ENCODE peak calls at places on chromosomes 2 and 18, in seven cellular contexts. J is tibial nerve, D is fibroblast of lung, Y is HCT116, F is pancreas, V is cardiac muscle cell, C is body of pancreas. U is an unnamed sample.

GRCh38 chr18:57737661-57738060 is 65.5 kb downstream of the ATP8B1 start:
- DNase-seq in J (peak), D (peak), Y (no peak), F (peak), V (peak), C (peak), U (peak)

GRCh38 chr2:62505649-62506420 is at the start of gene TMEM17:
- DNase-seq in J (peak), D (peak), Y (peak), F (peak), V (peak), C (peak), U (peak)

GRCh38 chr2:237257471-237257951 is 156.5 kb downstream of the COL6A3 start:
- DNase-seq in J (no peak), D (peak), Y (no peak), F (no peak), V (peak), C (no peak), U (no peak)

GRCh38 chr2:99977947-99978346 is 164.4 kb downstream of the AFF3 start:
- DNase-seq in J (no peak), D (no peak), Y (no peak), F (no peak), V (no peak), C (no peak), U (peak)

GRCh38 chr2:62302763-62303435 is 107.0 kb downstream of the B3GNT2 start:
- DNase-seq in J (no peak), D (no peak), Y (no peak), F (no peak), V (no peak), C (no peak), U (no peak)

GRCh38 chr18:37235583-37235982 is 330.0 kb downstream of the CELF4 start:
- DNase-seq in J (no peak), D (no peak), Y (no peak), F (no peak), V (no peak), C (no peak), U (no peak)

GRCh38 chr2:134145519-134145918 is 108.4 kb upstream of the MGAT5 start:
- DNase-seq in J (no peak), D (no peak), Y (no peak), F (no peak), V (no peak), C (no peak), U (no peak)

GRCh38 chr2:112151701-112152440 is 13.7 kb downstream of the FBLN7 start:
- DNase-seq in J (no peak), D (no peak), Y (no peak), F (no peak), V (no peak), C (no peak), U (no peak)

GRCh38 chr2:233414777-233415570 is 60.7 kb downstream of the DGKD start:
- DNase-seq in J (no peak), D (peak), Y (peak), F (no peak), V (no peak), C (peak), U (peak)

GRCh38 chr18:51069885-51070284 is 39.9 kb downstream of the SMAD4 start:
- DNase-seq in J (no peak), D (peak), Y (no peak), F (no peak), V (no peak), C (no peak), U (no peak)

GRCh38 chr2:86632672-86633071 is 9.0 kb upstream of the RNF103 start:
- DNase-seq in J (no peak), D (no peak), Y (no peak), F (no peak), V (no peak), C (peak), U (no peak)

GRCh38 chr2:6806605-6807004 is 59.1 kb downstream of the CMPK2 start:
- DNase-seq in J (no peak), D (no peak), Y (no peak), F (no peak), V (no peak), C (no peak), U (no peak)

GRCh38 chr18:64116806-64117205 is 32.1 kb downstream of the LINC00305 start:
- DNase-seq in J (no peak), D (no peak), Y (no peak), F (no peak), V (no peak), C (no peak), U (no peak)

GRCh38 chr2:1653137-1653789 is 91.1 kb downstream of the PXDN start:
- DNase-seq in J (no peak), D (peak), Y (no peak), F (no peak), V (peak), C (peak), U (peak)

GRCh38 chr2:126392889-126393288 is 263.1 kb upstream of the GYPC start:
- DNase-seq in J (no peak), D (no peak), Y (no peak), F (no peak), V (no peak), C (no peak), U (no peak)

GRCh38 chr2:239114119-239114581 is 266.3 kb downstream of the TWIST2 start:
- DNase-seq in J (no peak), D (peak), Y (no peak), F (no peak), V (peak), C (peak), U (no peak)

GRCh38 chr2:168404764-168405163 is 51.3 kb upstream of the CERS6 start:
- DNase-seq in J (no peak), D (no peak), Y (no peak), F (peak), V (no peak), C (peak), U (no peak)

GRCh38 chr2:9982248-9982647 is 30.8 kb downstream of the GRHL1 start:
- DNase-seq in J (no peak), D (peak), Y (no peak), F (no peak), V (peak), C (no peak), U (no peak)

GRCh38 chr2:221704442-221704841 is 132.3 kb upstream of the EPHA4 start:
- DNase-seq in J (no peak), D (no peak), Y (no peak), F (no peak), V (no peak), C (no peak), U (no peak)

GRCh38 chr2:167954500-167954899 is 292.9 kb downstream of the STK39 start:
- DNase-seq in J (no peak), D (no peak), Y (no peak), F (no peak), V (no peak), C (no peak), U (no peak)

GRCh38 chr18:12606592-12607315 is 51.2 kb downstream of the SPIRE1 start:
- DNase-seq in J (no peak), D (peak), Y (peak), F (no peak), V (peak), C (no peak), U (peak)

GRCh38 chr18:25298853-25299274 is 53.1 kb downstream of the ZNF521 start:
- DNase-seq in J (no peak), D (peak), Y (no peak), F (no peak), V (peak), C (no peak), U (peak)

GRCh38 chr2:102240640-102241370 is 54.0 kb downstream of the IL1RL2 start:
- DNase-seq in J (peak), D (peak), Y (peak), F (peak), V (peak), C (peak), U (peak)

GRCh38 chr2:71928734-71929481 is 218.8 kb downstream of the CYP26B1 start:
- DNase-seq in J (no peak), D (no peak), Y (no peak), F (no peak), V (no peak), C (no peak), U (no peak)

GRCh38 chr2:101149241-101150192 is 1.7 kb downstream of the TBC1D8 start:
- DNase-seq in J (no peak), D (no peak), Y (no peak), F (no peak), V (no peak), C (peak), U (peak)

GRCh38 chr2:232955856-232956255 is 57.2 kb downstream of the NGEF start:
- DNase-seq in J (no peak), D (no peak), Y (no peak), F (no peak), V (no peak), C (no peak), U (no peak)

GRCh38 chr18:24530630-24531111 is 70.2 kb downstream of the HRH4 start:
- DNase-seq in J (no peak), D (peak), Y (peak), F (no peak), V (peak), C (no peak), U (peak)

GRCh38 chr2:237453671-237454070 is 33.4 kb upstream of the MLPH start:
- DNase-seq in J (no peak), D (no peak), Y (no peak), F (no peak), V (no peak), C (no peak), U (no peak)

GRCh38 chr18:48422947-48423378 is 13.8 kb upstream of the ZBTB7C start:
- DNase-seq in J (no peak), D (no peak), Y (no peak), F (no peak), V (no peak), C (no peak), U (no peak)

DNA sequence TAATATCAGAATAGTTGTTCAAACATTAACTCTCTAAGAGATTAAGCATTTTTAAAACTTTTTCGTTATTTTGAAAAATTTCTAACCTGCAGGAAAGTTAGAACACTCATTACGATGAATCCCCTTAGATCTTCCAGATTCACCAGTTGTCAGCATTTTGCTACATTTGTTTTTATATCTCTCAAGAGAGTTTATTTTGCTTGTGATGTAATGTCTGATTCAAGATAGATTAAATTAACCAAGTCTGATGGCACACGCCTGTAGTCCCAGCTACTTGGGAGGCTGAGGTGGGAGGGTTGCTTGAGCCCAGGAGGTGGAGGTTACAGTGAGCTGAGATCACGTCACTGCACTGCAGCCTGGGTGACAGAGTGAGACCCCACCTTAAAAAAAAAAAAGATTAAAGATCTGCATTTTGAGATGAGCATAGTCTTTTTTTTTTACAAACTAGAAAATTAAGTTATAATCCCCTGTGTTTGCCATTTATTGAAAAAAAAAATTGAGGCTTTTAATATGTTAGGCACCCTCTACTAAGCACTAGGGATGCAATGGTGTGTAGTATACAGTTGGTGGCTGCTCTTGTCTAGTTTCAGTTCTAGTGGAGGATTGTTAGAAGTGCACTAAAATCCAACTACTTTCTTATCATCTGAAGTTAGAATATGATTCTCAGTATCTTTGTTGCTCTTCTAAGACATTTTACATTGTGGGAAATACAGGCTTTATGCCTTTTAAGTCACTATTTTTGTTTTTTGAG is 20.9 kb downstream of the RAB10 start:
- DNase-seq in J (no peak), D (peak), Y (no peak), F (no peak), V (no peak), C (no peak), U (no peak)
- TF ChIP-seq CTCF in J (no peak), D (no peak), Y (no peak), F (no peak), V (no peak), C (no peak), U (no peak)

GRCh38 chr2:197158591-197159550 is 151.7 kb downstream of the ANKRD44 start:
- DNase-seq in J (no peak), D (peak), Y (no peak), F (no peak), V (no peak), C (no peak), U (no peak)
- H3K27ac ChIP-seq in J (no peak), D (no peak), Y (no peak), F (no peak), V (no peak), C (no peak), U (no peak)

GRCh38 chr2:209008636-209009287 is 415.1 kb upstream of the MAP2 start:
- DNase-seq in J (no peak), D (no peak), Y (no peak), F (no peak), V (no peak), C (no peak), U (no peak)
- TF ChIP-seq CTCF in J (no peak), D (no peak), Y (no peak), F (no peak), V (no peak), C (no peak), U (no peak)

GRCh38 chr2:42060718-42061619 is 13.1 kb downstream of the PKDCC start:
- DNase-seq in J (no peak), D (peak), Y (no peak), F (peak), V (peak), C (no peak), U (no peak)

GRCh38 chr2:42061839-42062238 is 14.0 kb downstream of the PKDCC start:
- DNase-seq in J (no peak), D (no peak), Y (no peak), F (no peak), V (no peak), C (no peak), U (no peak)

GRCh38 chr2:42064417-42064942 is 16.7 kb downstream of the PKDCC start:
- DNase-seq in J (no peak), D (peak), Y (no peak), F (no peak), V (peak), C (no peak), U (no peak)

GRCh38 chr2:42060028-42060427 is 12.2 kb downstream of the PKDCC start:
- DNase-seq in J (no peak), D (no peak), Y (no peak), F (no peak), V (no peak), C (no peak), U (no peak)

DNA sequence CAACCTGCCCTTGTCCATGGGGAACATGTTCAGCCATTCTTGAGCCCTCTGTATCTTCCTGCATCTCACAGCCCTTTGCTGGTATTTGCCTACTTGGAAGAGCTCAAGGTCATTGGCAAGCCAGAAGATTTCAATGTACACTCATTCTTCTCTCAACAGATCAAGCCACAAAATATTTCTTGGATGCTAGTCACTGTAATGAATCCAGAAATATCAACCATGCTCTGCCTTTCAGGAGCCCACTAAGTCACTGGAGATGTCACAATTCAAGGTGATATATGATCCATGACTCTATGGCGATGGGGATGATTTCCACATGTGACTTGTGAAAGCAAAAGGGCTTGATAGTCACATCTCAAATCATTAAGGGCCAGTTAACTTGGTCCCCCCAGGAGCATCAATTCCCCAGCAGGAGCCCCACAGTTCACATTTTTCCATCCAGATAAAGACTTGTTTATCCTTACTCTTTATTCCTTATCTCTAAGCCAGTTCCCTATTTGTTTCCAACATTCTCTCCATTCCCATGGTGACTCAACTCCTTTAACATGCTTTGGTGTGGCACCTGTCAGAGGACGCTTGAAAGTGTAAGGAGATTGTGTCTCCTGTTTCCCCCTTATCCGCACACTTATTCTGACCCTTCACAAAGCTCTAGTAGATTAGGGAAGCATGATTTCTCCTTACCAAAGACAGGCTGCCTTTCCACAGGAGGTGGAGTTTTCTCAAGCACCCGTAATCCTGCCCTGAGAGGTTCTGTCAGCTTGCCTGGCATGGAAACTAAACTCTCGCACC is 15.8 kb downstream of the PKDCC start:
- DNase-seq in J (no peak), D (peak), Y (no peak), F (no peak), V (peak), C (no peak), U (no peak)
- H3K27ac ChIP-seq in J (peak), D (peak), Y (no peak), F (no peak), V (peak), C (no peak), U (no peak)

U was measured in RWPE1.